ENCODE peak calls at places on chromosomes 12 and 14, in six cellular contexts. W, T, Q, F, L and V are unnamed samples. For H3K4me1, the result is how much of the 10 kb centered on the place peaks cover.

GRCh38 chr14:21039585-21040369 is 2.4 kb upstream of the RNASE7 start:
- DNase-seq in W (peak), T (no peak), Q (no peak), F (no peak), L (peak), V (peak)

GRCh38 chr14:50311337-50311973 is 574 bp downstream of the L2HGDH start:
- DNase-seq in W (no peak), T (no peak), Q (no peak), F (no peak), L (no peak), V (no peak)

GRCh38 chr14:21476526-21476924 is 234 bp downstream of the RAB2B start:
- DNase-seq in W (no peak), T (peak), Q (peak), F (peak), L (no peak), V (no peak)

GRCh38 chr14:98721061-98721460 is 550.9 kb downstream of the BCL11B start:
- DNase-seq in W (no peak), T (no peak), Q (no peak), F (no peak), L (no peak), V (no peak)

GRCh38 chr12:28306535-28306934 is 116.3 kb downstream of the CCDC91 start:
- DNase-seq in W (no peak), T (no peak), Q (no peak), F (no peak), L (no peak), V (no peak)

GRCh38 chr12:121580959-121581680 is at the start of gene KDM2B:
- DNase-seq in W (peak), T (no peak), Q (peak), F (no peak), L (no peak), V (no peak)

GRCh38 chr14:44833376-44833775 is 128.4 kb downstream of the KLHL28 start:
- DNase-seq in W (no peak), T (no peak), Q (no peak), F (no peak), L (peak), V (no peak)

GRCh38 chr14:92945959-92946846 is 23.3 kb downstream of the CHGA start:
- DNase-seq in W (peak), T (peak), Q (no peak), F (peak), L (peak), V (peak)

GRCh38 chr12:49705479-49706267 is 1.5 kb downstream of the FMNL3 start:
- DNase-seq in W (peak), T (no peak), Q (no peak), F (peak), L (no peak), V (peak)

GRCh38 chr14:84523746-84524145 is 1006.2 kb upstream of the FLRT2 start:
- DNase-seq in W (no peak), T (no peak), Q (no peak), F (no peak), L (no peak), V (no peak)

GRCh38 chr12:31323466-31324115 is 2.4 kb downstream of the SINHCAF start:
- DNase-seq in W (peak), T (no peak), Q (peak), F (peak), L (no peak), V (peak)

GRCh38 chr12:128961957-128962356 is 108.7 kb downstream of the GLT1D1 start:
- DNase-seq in W (no peak), T (no peak), Q (no peak), F (no peak), L (no peak), V (no peak)

GRCh38 chr12:3530548-3530947 is 39.5 kb downstream of the PRMT8 start:
- DNase-seq in W (no peak), T (no peak), Q (no peak), F (no peak), L (no peak), V (no peak)

GRCh38 chr12:130714591-130715149 is 1.4 kb downstream of the RIMBP2 start:
- DNase-seq in W (peak), T (no peak), Q (no peak), F (no peak), L (no peak), V (peak)

GRCh38 chr12:98916106-98916505 is 271.0 kb downstream of the APAF1 start:
- DNase-seq in W (no peak), T (no peak), Q (no peak), F (no peak), L (no peak), V (no peak)

GRCh38 chr12:106118-106561 is 39.6 kb downstream of the IQSEC3 start:
- DNase-seq in W (no peak), T (no peak), Q (peak), F (no peak), L (peak), V (no peak)

GRCh38 chr12:132827763-132828703 is 636 bp downstream of the GOLGA3 start:
- DNase-seq in W (no peak), T (peak), Q (no peak), F (peak), L (no peak), V (no peak)

GRCh38 chr12:6161124-6161882 is 36.8 kb upstream of the VWF start:
- DNase-seq in W (no peak), T (no peak), Q (no peak), F (no peak), L (no peak), V (no peak)

GRCh38 chr12:109914461-109914860 is 14.4 kb downstream of the TCHP start:
- DNase-seq in W (no peak), T (no peak), Q (no peak), F (peak), L (no peak), V (no peak)

GRCh38 chr14:101508948-101509729 is 52.2 kb upstream of the DIO3 start:
- DNase-seq in W (no peak), T (peak), Q (no peak), F (peak), L (no peak), V (no peak)

GRCh38 chr12:112331891-112332290 is 50.3 kb downstream of the HECTD4 start:
- DNase-seq in W (no peak), T (no peak), Q (no peak), F (no peak), L (no peak), V (no peak)

GRCh38 chr12:39581592-39581991 is 38.0 kb downstream of the ABCD2 start:
- DNase-seq in W (no peak), T (no peak), Q (no peak), F (no peak), L (peak), V (no peak)

GRCh38 chr14:22375321-22375930 is 213.6 kb downstream of the DAD1 start:
- DNase-seq in W (no peak), T (no peak), Q (peak), F (no peak), L (peak), V (peak)

GRCh38 chr12:118391424-118391823 is 15.1 kb downstream of the SUDS3 start:
- DNase-seq in W (no peak), T (no peak), Q (no peak), F (no peak), L (no peak), V (no peak)

GRCh38 chr14:22502007-22502406 is 87.0 kb downstream of the DAD1 start:
- DNase-seq in W (no peak), T (no peak), Q (no peak), F (no peak), L (no peak), V (no peak)

GRCh38 chr12:69275471-69275891 is 36.1 kb downstream of the CPSF6 start:
- DNase-seq in W (no peak), T (no peak), Q (no peak), F (no peak), L (no peak), V (no peak)

GRCh38 chr12:3202734-3203446 is 125.7 kb downstream of the TSPAN9 start:
- DNase-seq in W (peak), T (peak), Q (peak), F (no peak), L (no peak), V (peak)

GRCh38 chr14:24250354-24250753 is 7.9 kb upstream of the TINF2 start:
- DNase-seq in W (no peak), T (peak), Q (no peak), F (no peak), L (no peak), V (no peak)

GRCh38 chr12:110600254-110600653 is 13.7 kb upstream of the TCTN1 start:
- DNase-seq in W (no peak), T (no peak), Q (no peak), F (no peak), L (peak), V (no peak)

GRCh38 chr12:94202245-94203180 is 54.1 kb downstream of the PLXNC1 start:
- DNase-seq in W (no peak), T (no peak), Q (no peak), F (no peak), L (no peak), V (no peak)

GRCh38 chr12:124398578-124399227 is 103.8 kb downstream of the RFLNA start:
- DNase-seq in W (peak), T (no peak), Q (no peak), F (no peak), L (no peak), V (no peak)
- TF ChIP-seq CTCF in W (no peak), T (no peak), Q (peak), F (no peak), L (no peak), V (peak)

GRCh38 chr12:105936496-105936895 is 202.3 kb downstream of the NUAK1 start:
- DNase-seq in W (no peak), T (no peak), Q (no peak), F (no peak), L (no peak), V (no peak)

GRCh38 chr12:105935106-105935505 is 203.6 kb downstream of the NUAK1 start:
- DNase-seq in W (no peak), T (no peak), Q (no peak), F (no peak), L (no peak), V (no peak)

GRCh38 chr12:105931762-105932587 is 206.8 kb downstream of the NUAK1 start:
- DNase-seq in W (no peak), T (no peak), Q (no peak), F (no peak), L (no peak), V (no peak)

GRCh38 chr12:105935981-105936380 is 202.8 kb downstream of the NUAK1 start:
- DNase-seq in W (no peak), T (no peak), Q (no peak), F (no peak), L (no peak), V (no peak)

GRCh38 chr12:105933671-105934665 is 204.8 kb downstream of the NUAK1 start:
- DNase-seq in W (peak), T (no peak), Q (no peak), F (no peak), L (no peak), V (no peak)
- H3K4me1 ChIP-seq in W (under half), T (under half), Q (under half), F (under half), L (under half), V (under half)

GRCh38 chr12:54561164-54561563 is 11.8 kb downstream of the PDE1B start:
- DNase-seq in W (peak), T (no peak), Q (no peak), F (peak), L (no peak), V (no peak)

GRCh38 chr12:54558311-54558710 is 8.9 kb downstream of the PDE1B start:
- DNase-seq in W (no peak), T (no peak), Q (no peak), F (no peak), L (no peak), V (no peak)

GRCh38 chr12:54558759-54559158 is 9.4 kb downstream of the PDE1B start:
- DNase-seq in W (no peak), T (no peak), Q (no peak), F (no peak), L (no peak), V (no peak)

GRCh38 chr12:54562720-54563356 is 13.4 kb downstream of the PDE1B start:
- DNase-seq in W (no peak), T (no peak), Q (no peak), F (no peak), L (no peak), V (no peak)

DNA sequence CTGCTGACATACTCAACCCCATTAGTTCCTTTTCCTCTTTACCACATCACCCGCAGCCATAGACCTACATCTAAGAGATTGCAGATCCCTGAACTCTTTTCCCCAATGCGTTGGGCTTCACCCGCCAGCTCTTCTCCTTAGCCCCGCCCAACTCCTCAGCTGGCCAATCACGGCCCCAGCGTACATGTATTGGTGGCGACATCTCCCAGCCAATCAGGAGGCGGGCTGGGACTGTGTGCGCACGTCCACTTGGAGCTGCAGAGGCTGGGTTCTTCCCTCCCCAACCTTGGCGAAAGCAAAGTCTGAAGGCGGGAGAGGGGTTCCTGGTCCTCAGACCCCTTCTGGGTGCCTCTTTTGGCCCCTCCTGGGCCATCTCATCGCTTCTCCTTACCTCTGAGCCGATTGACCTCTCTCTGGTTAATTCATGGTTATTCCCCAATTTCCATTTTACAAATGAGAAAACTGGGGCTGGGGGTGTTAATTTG is 11.0 kb downstream of the PDE1B start:
- DNase-seq in W (peak), T (peak), Q (peak), F (peak), L (peak), V (peak)
- H3K4me3 ChIP-seq in W (peak), T (peak), Q (peak), F (peak), L (no peak), V (peak)

GRCh38 chr12:114700392-114701103 is 16.6 kb upstream of the TBX3 start:
- DNase-seq in W (no peak), T (no peak), Q (no peak), F (no peak), L (no peak), V (no peak)

GRCh38 chr12:114701104-114701414 is 17.1 kb upstream of the TBX3 start:
- DNase-seq in W (no peak), T (no peak), Q (no peak), F (no peak), L (no peak), V (no peak)

GRCh38 chr12:114701553-114701952 is 17.6 kb upstream of the TBX3 start:
- DNase-seq in W (no peak), T (no peak), Q (no peak), F (no peak), L (no peak), V (no peak)

GRCh38 chr12:114702462-114702861 is 18.5 kb upstream of the TBX3 start:
- DNase-seq in W (no peak), T (no peak), Q (no peak), F (no peak), L (no peak), V (no peak)

GRCh38 chr12:114703060-114703493 is 19.1 kb upstream of the TBX3 start:
- DNase-seq in W (no peak), T (no peak), Q (no peak), F (no peak), L (no peak), V (no peak)
- TF ChIP-seq CTCF in W (no peak), T (no peak), Q (no peak), F (no peak), L (no peak), V (no peak)

DNA sequence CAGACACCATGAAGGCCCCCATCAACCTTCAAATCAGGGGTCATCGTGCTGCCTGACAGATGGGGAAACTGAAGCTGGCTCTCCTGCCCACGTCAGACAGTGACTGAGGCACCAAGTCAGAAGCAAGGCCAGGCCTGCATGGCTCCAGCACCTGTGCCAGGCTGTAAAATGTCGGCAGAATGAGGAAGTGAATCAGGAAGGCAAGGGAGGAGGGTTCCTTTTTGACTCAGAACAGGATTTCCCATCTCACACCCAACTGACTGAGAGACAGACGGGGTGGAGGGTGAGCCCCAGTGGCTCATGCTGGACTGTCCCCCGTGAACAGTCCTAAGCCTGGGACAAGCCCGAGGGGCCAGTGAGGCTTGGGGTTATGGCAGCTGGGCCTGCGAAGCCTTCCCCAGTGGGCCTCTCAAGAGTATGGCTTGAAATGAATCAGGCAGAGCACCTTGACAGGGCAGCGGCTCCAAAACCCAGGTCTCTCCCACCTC is 20.9 kb downstream of the SYNE3 start:
- DNase-seq in W (no peak), T (peak), Q (no peak), F (no peak), L (no peak), V (no peak)
- H3K4me1 ChIP-seq in W (under half), T (under half), Q (under half), F (half or more), L (under half), V (under half)

GRCh38 chr12:48182659-48183058 is 785 bp upstream of the CCDC184 start:
- DNase-seq in W (no peak), T (no peak), Q (no peak), F (no peak), L (no peak), V (no peak)
- H3K4me3 ChIP-seq in W (peak), T (peak), Q (peak), F (peak), L (peak), V (peak)

GRCh38 chr14:105267820-105268548 is 19.7 kb downstream of the BTBD6 start:
- DNase-seq in W (no peak), T (no peak), Q (no peak), F (no peak), L (no peak), V (no peak)
- TF ChIP-seq CTCF in W (no peak), T (no peak), Q (no peak), F (no peak), L (peak), V (peak)

GRCh38 chr12:53751336-53752191 is at the start of gene CISTR:
- DNase-seq in W (no peak), T (no peak), Q (no peak), F (peak), L (no peak), V (peak)
- H3K4me1 ChIP-seq in W (under half), T (under half), Q (under half), F (under half), L (under half), V (under half)

GRCh38 chr14:76918176-76918750 is 92.1 kb downstream of the LRRC74A start:
- DNase-seq in W (peak), T (no peak), Q (no peak), F (peak), L (no peak), V (peak)

GRCh38 chr14:76918751-76919421 is 92.7 kb downstream of the LRRC74A start:
- DNase-seq in W (peak), T (peak), Q (peak), F (peak), L (peak), V (peak)

GRCh38 chr14:76920572-76921175 is 94.5 kb downstream of the LRRC74A start:
- DNase-seq in W (no peak), T (no peak), Q (no peak), F (no peak), L (no peak), V (peak)

GRCh38 chr14:76919811-76920571 is 93.8 kb downstream of the LRRC74A start:
- DNase-seq in W (peak), T (no peak), Q (no peak), F (no peak), L (no peak), V (peak)

GRCh38 chr14:76919431-76919810 is 93.2 kb downstream of the LRRC74A start:
- DNase-seq in W (no peak), T (no peak), Q (no peak), F (no peak), L (no peak), V (no peak)
- H3K4me3 ChIP-seq in W (no peak), T (no peak), Q (no peak), F (peak), L (peak), V (peak)

DNA sequence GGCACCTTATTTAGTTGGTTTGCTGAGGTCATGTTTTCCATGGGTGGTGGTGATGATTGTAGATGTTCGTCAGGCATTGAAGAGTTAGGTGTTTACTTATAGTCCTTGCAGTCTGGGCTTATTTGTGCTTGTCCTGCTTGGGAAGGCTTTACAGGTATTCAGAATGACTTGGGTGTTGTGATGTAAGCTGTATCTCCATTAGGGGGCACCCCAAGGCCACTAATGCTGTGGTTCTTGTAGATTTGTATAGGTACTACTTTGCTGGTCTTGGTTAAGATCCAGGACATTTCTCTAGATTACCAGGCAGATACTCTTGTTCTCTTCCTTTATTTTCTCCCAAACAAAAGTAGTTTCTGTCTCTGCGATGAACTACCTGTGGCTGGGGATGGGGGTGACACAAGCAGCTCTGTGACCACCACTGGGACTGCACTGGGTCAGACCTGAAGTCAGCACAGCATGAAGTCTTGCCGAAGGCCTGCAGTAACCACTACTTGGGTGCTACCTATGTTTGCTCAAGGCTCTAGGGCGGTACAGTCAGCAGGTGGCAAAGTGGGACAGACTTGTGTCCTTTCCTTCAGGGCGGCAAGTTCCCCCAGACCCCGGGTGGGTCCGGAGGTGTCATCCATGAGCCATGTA is 35.8 kb upstream of the FBXO33 start:
- DNase-seq in W (no peak), T (no peak), Q (no peak), F (no peak), L (peak), V (peak)
- TF ChIP-seq CTCF in W (no peak), T (no peak), Q (peak), F (peak), L (peak), V (peak)